ENCODE peak calls at places on chromosomes 7 and 10, in nine cellular contexts. One of them, this sample, is unnamed.

GRCh38 chr10:121926157-121926556 is 1.7 kb downstream of the ATE1 start:
- DNase-seq in A549: no peak
- DNase-seq in H9: no peak
- DNase-seq in naive thymus-derived CD4-positive, alpha-beta T cell: no peak
- DNase-seq in OCI-LY7: no peak
- DNase-seq in AG04450: no peak
- DNase-seq in upper lobe of right lung: no peak
- DNase-seq in colonic mucosa: no peak
- DNase-seq in gastrocnemius medialis: no peak
- DNase-seq in this sample: no peak

GRCh38 chr7:79570904-79571303 is 117.4 kb upstream of the MAGI2 start:
- DNase-seq in gastrocnemius medialis: no peak
- DNase-seq in upper lobe of right lung: no peak
- DNase-seq in colonic mucosa: no peak
- DNase-seq in A549: no peak
- DNase-seq in OCI-LY7: no peak
- DNase-seq in H9: no peak
- DNase-seq in AG04450: no peak
- DNase-seq in naive thymus-derived CD4-positive, alpha-beta T cell: no peak
- DNase-seq in this sample: no peak

GRCh38 chr7:36862685-36863375 is 138.5 kb upstream of the AOAH start:
- DNase-seq in OCI-LY7: no peak
- DNase-seq in naive thymus-derived CD4-positive, alpha-beta T cell: no peak
- DNase-seq in AG04450: no peak
- DNase-seq in upper lobe of right lung: no peak
- DNase-seq in gastrocnemius medialis: no peak
- DNase-seq in A549: no peak
- DNase-seq in colonic mucosa: no peak
- DNase-seq in H9: no peak
- DNase-seq in this sample: no peak

GRCh38 chr7:151110941-151111645 is 24.8 kb downstream of the AGAP3 start:
- DNase-seq in colonic mucosa: peak
- DNase-seq in H9: peak
- DNase-seq in OCI-LY7: peak
- DNase-seq in A549: peak
- DNase-seq in naive thymus-derived CD4-positive, alpha-beta T cell: peak
- DNase-seq in upper lobe of right lung: peak
- DNase-seq in AG04450: no peak
- DNase-seq in gastrocnemius medialis: peak
- DNase-seq in this sample: peak

GRCh38 chr7:98056580-98056979 is 50.1 kb upstream of the LMTK2 start:
- DNase-seq in upper lobe of right lung: no peak
- DNase-seq in naive thymus-derived CD4-positive, alpha-beta T cell: no peak
- DNase-seq in AG04450: no peak
- DNase-seq in OCI-LY7: no peak
- DNase-seq in gastrocnemius medialis: no peak
- DNase-seq in H9: no peak
- DNase-seq in A549: no peak
- DNase-seq in colonic mucosa: no peak
- DNase-seq in this sample: no peak

GRCh38 chr7:31744294-31744874 is 57.4 kb downstream of the PPP1R17 start:
- DNase-seq in AG04450: peak
- DNase-seq in colonic mucosa: peak
- DNase-seq in H9: peak
- DNase-seq in A549: peak
- DNase-seq in naive thymus-derived CD4-positive, alpha-beta T cell: no peak
- DNase-seq in OCI-LY7: peak
- DNase-seq in gastrocnemius medialis: peak
- DNase-seq in upper lobe of right lung: no peak
- DNase-seq in this sample: no peak

GRCh38 chr7:4665661-4666060 is 16.4 kb upstream of the FOXK1 start:
- DNase-seq in A549: peak
- DNase-seq in upper lobe of right lung: no peak
- DNase-seq in OCI-LY7: no peak
- DNase-seq in colonic mucosa: no peak
- DNase-seq in gastrocnemius medialis: no peak
- DNase-seq in H9: no peak
- DNase-seq in naive thymus-derived CD4-positive, alpha-beta T cell: no peak
- DNase-seq in AG04450: peak
- DNase-seq in this sample: no peak

GRCh38 chr10:14244147-14244546 is 86.6 kb downstream of the FRMD4A start:
- DNase-seq in colonic mucosa: no peak
- DNase-seq in naive thymus-derived CD4-positive, alpha-beta T cell: no peak
- DNase-seq in upper lobe of right lung: no peak
- DNase-seq in H9: peak
- DNase-seq in gastrocnemius medialis: no peak
- DNase-seq in A549: peak
- DNase-seq in AG04450: no peak
- DNase-seq in OCI-LY7: no peak
- DNase-seq in this sample: no peak

GRCh38 chr10:3467052-3467906 is 294.7 kb upstream of the PITRM1 start:
- DNase-seq in OCI-LY7: no peak
- DNase-seq in colonic mucosa: peak
- DNase-seq in H9: peak
- DNase-seq in gastrocnemius medialis: peak
- DNase-seq in AG04450: peak
- DNase-seq in upper lobe of right lung: peak
- DNase-seq in naive thymus-derived CD4-positive, alpha-beta T cell: no peak
- DNase-seq in A549: peak
- DNase-seq in this sample: no peak

GRCh38 chr7:26664735-26665420 is 199.5 kb downstream of the SKAP2 start:
- DNase-seq in naive thymus-derived CD4-positive, alpha-beta T cell: peak
- DNase-seq in H9: no peak
- DNase-seq in A549: no peak
- DNase-seq in OCI-LY7: peak
- DNase-seq in upper lobe of right lung: no peak
- DNase-seq in gastrocnemius medialis: no peak
- DNase-seq in AG04450: no peak
- DNase-seq in colonic mucosa: no peak
- DNase-seq in this sample: no peak

GRCh38 chr7:116802144-116802747 is 60.1 kb upstream of the CAPZA2 start:
- DNase-seq in A549: no peak
- DNase-seq in naive thymus-derived CD4-positive, alpha-beta T cell: no peak
- DNase-seq in colonic mucosa: no peak
- DNase-seq in AG04450: no peak
- DNase-seq in upper lobe of right lung: no peak
- DNase-seq in gastrocnemius medialis: no peak
- DNase-seq in H9: no peak
- DNase-seq in OCI-LY7: no peak
- DNase-seq in this sample: no peak

GRCh38 chr10:103111031-103111917 is 81.8 kb downstream of the NT5C2 start:
- DNase-seq in AG04450: no peak
- DNase-seq in H9: no peak
- DNase-seq in naive thymus-derived CD4-positive, alpha-beta T cell: no peak
- DNase-seq in colonic mucosa: no peak
- DNase-seq in upper lobe of right lung: no peak
- DNase-seq in gastrocnemius medialis: no peak
- DNase-seq in A549: no peak
- DNase-seq in OCI-LY7: no peak
- DNase-seq in this sample: no peak

GRCh38 chr7:137978464-137979237 is 23.2 kb downstream of the CREB3L2 start:
- DNase-seq in A549: peak
- DNase-seq in naive thymus-derived CD4-positive, alpha-beta T cell: no peak
- DNase-seq in H9: no peak
- DNase-seq in upper lobe of right lung: no peak
- DNase-seq in gastrocnemius medialis: peak
- DNase-seq in OCI-LY7: no peak
- DNase-seq in AG04450: peak
- DNase-seq in colonic mucosa: no peak
- DNase-seq in this sample: no peak

GRCh38 chr7:44982535-44982923 is 3.7 kb upstream of the MYO1G start:
- DNase-seq in AG04450: no peak
- DNase-seq in colonic mucosa: no peak
- DNase-seq in gastrocnemius medialis: no peak
- DNase-seq in naive thymus-derived CD4-positive, alpha-beta T cell: no peak
- DNase-seq in OCI-LY7: no peak
- DNase-seq in A549: no peak
- DNase-seq in H9: no peak
- DNase-seq in upper lobe of right lung: no peak
- DNase-seq in this sample: no peak

GRCh38 chr10:72087969-72088878 is at the start of gene SPOCK2:
- DNase-seq in H9: no peak
- DNase-seq in upper lobe of right lung: no peak
- DNase-seq in naive thymus-derived CD4-positive, alpha-beta T cell: peak
- DNase-seq in colonic mucosa: no peak
- DNase-seq in AG04450: no peak
- DNase-seq in gastrocnemius medialis: no peak
- DNase-seq in OCI-LY7: peak
- DNase-seq in A549: no peak
- DNase-seq in this sample: peak

GRCh38 chr10:58757352-58758071 is 244.8 kb downstream of the BICC1 start:
- DNase-seq in gastrocnemius medialis: no peak
- DNase-seq in A549: no peak
- DNase-seq in colonic mucosa: no peak
- DNase-seq in naive thymus-derived CD4-positive, alpha-beta T cell: no peak
- DNase-seq in upper lobe of right lung: no peak
- DNase-seq in AG04450: no peak
- DNase-seq in H9: no peak
- DNase-seq in OCI-LY7: no peak
- DNase-seq in this sample: no peak

GRCh38 chr10:58754419-58755180 is 241.9 kb downstream of the BICC1 start:
- DNase-seq in colonic mucosa: no peak
- DNase-seq in gastrocnemius medialis: no peak
- DNase-seq in AG04450: no peak
- DNase-seq in A549: no peak
- DNase-seq in OCI-LY7: no peak
- DNase-seq in naive thymus-derived CD4-positive, alpha-beta T cell: no peak
- DNase-seq in upper lobe of right lung: no peak
- DNase-seq in H9: no peak
- DNase-seq in this sample: no peak

GRCh38 chr10:58756126-58756525 is 243.5 kb downstream of the BICC1 start:
- DNase-seq in OCI-LY7: no peak
- DNase-seq in upper lobe of right lung: no peak
- DNase-seq in naive thymus-derived CD4-positive, alpha-beta T cell: no peak
- DNase-seq in AG04450: peak
- DNase-seq in colonic mucosa: no peak
- DNase-seq in gastrocnemius medialis: no peak
- DNase-seq in A549: no peak
- DNase-seq in H9: no peak
- DNase-seq in this sample: no peak

GRCh38 chr10:58753425-58753824 is 240.8 kb downstream of the BICC1 start:
- DNase-seq in upper lobe of right lung: no peak
- DNase-seq in AG04450: no peak
- DNase-seq in gastrocnemius medialis: no peak
- DNase-seq in H9: no peak
- DNase-seq in A549: no peak
- DNase-seq in naive thymus-derived CD4-positive, alpha-beta T cell: no peak
- DNase-seq in colonic mucosa: no peak
- DNase-seq in OCI-LY7: no peak
- DNase-seq in this sample: no peak

DNA sequence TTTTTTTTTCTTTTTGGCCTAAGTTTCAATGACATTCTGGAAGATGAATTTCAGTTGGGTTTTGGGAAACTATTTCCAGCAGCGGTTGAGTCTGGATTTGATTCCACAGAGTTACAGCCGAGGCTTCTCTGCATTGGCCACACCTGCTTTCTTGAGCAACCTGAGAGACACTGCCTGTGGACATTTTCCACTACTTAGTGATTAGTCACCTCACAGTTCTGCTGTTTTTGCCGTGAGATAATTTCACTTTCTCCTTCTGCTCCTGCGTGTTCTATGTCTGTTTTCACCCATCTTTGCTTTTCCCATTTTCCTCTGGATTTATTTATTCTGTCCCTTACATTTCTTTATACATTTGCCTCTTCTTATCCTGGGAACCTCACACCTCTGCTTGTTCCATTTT is 243.0 kb downstream of the BICC1 start:
- DNase-seq in colonic mucosa: no peak
- DNase-seq in H9: no peak
- DNase-seq in OCI-LY7: no peak
- DNase-seq in gastrocnemius medialis: peak
- DNase-seq in A549: peak
- DNase-seq in upper lobe of right lung: no peak
- DNase-seq in AG04450: peak
- DNase-seq in naive thymus-derived CD4-positive, alpha-beta T cell: no peak
- DNase-seq in this sample: no peak
- H3K27ac ChIP-seq in colonic mucosa: no peak
- H3K27ac ChIP-seq in H9: no peak
- H3K27ac ChIP-seq in OCI-LY7: no peak
- H3K27ac ChIP-seq in gastrocnemius medialis: peak
- H3K27ac ChIP-seq in A549: peak
- H3K27ac ChIP-seq in upper lobe of right lung: no peak
- H3K27ac ChIP-seq in AG04450: peak
- H3K27ac ChIP-seq in naive thymus-derived CD4-positive, alpha-beta T cell: no peak
- H3K27ac ChIP-seq in this sample: no peak

DNA sequence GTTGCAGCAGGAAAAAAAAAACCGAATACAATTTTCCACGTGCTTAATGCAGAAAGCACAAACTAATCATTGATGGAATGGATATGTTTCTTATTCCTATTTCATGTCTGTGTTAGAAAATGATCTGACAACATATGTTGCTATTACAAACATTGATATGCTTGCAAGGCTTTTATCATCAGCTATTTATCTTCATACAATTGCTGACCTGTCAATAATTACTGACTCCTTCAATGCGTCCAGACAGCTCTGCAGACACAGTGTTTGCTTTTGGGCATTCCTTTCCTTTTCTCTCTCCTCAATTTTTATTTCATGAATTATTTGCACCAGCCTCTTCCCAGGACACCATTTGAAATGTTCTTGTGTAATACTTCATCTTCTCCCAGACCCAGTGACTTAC is 246.2 kb downstream of the SEC23IP start:
- DNase-seq in gastrocnemius medialis: no peak
- DNase-seq in OCI-LY7: no peak
- DNase-seq in H9: no peak
- DNase-seq in colonic mucosa: no peak
- DNase-seq in upper lobe of right lung: no peak
- DNase-seq in AG04450: no peak
- DNase-seq in A549: no peak
- DNase-seq in naive thymus-derived CD4-positive, alpha-beta T cell: no peak
- DNase-seq in this sample: no peak
- H3K27ac ChIP-seq in gastrocnemius medialis: no peak
- H3K27ac ChIP-seq in OCI-LY7: no peak
- H3K27ac ChIP-seq in H9: no peak
- H3K27ac ChIP-seq in colonic mucosa: no peak
- H3K27ac ChIP-seq in upper lobe of right lung: no peak
- H3K27ac ChIP-seq in AG04450: no peak
- H3K27ac ChIP-seq in A549: no peak
- H3K27ac ChIP-seq in naive thymus-derived CD4-positive, alpha-beta T cell: no peak
- H3K27ac ChIP-seq in this sample: no peak

DNA sequence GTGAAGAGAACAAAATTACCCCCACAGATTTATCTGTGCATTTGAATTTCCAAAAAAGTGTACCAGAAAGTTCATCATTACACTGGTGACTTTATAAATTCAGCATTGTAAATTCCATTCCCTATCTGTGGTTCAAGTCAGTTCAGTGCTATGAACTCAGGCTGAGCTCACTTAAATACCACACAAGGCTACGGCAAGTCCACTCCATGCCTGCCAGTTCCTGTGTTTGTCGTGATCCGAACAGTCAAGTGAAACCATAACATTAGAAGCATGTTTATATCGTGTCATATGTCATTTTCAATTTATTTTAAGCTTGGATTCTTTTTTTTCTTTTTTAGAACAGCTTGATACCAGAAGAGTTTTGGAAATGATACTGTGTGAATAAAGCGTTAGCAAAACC is 14.8 kb downstream of the MBL2 start:
- DNase-seq in naive thymus-derived CD4-positive, alpha-beta T cell: no peak
- DNase-seq in colonic mucosa: no peak
- DNase-seq in OCI-LY7: no peak
- DNase-seq in gastrocnemius medialis: no peak
- DNase-seq in A549: no peak
- DNase-seq in AG04450: no peak
- DNase-seq in upper lobe of right lung: no peak
- DNase-seq in H9: no peak
- DNase-seq in this sample: no peak
- H3K27ac ChIP-seq in naive thymus-derived CD4-positive, alpha-beta T cell: no peak
- H3K27ac ChIP-seq in colonic mucosa: no peak
- H3K27ac ChIP-seq in OCI-LY7: no peak
- H3K27ac ChIP-seq in gastrocnemius medialis: no peak
- H3K27ac ChIP-seq in A549: no peak
- H3K27ac ChIP-seq in AG04450: no peak
- H3K27ac ChIP-seq in upper lobe of right lung: no peak
- H3K27ac ChIP-seq in H9: no peak
- H3K27ac ChIP-seq in this sample: no peak

GRCh38 chr10:123857616-123858015 is 34.0 kb downstream of the CPXM2 start:
- DNase-seq in naive thymus-derived CD4-positive, alpha-beta T cell: no peak
- DNase-seq in H9: no peak
- DNase-seq in colonic mucosa: no peak
- DNase-seq in A549: no peak
- DNase-seq in AG04450: no peak
- DNase-seq in gastrocnemius medialis: no peak
- DNase-seq in OCI-LY7: no peak
- DNase-seq in upper lobe of right lung: no peak
- DNase-seq in this sample: no peak
- H3K27ac ChIP-seq in naive thymus-derived CD4-positive, alpha-beta T cell: no peak
- H3K27ac ChIP-seq in H9: no peak
- H3K27ac ChIP-seq in colonic mucosa: no peak
- H3K27ac ChIP-seq in A549: no peak
- H3K27ac ChIP-seq in AG04450: no peak
- H3K27ac ChIP-seq in gastrocnemius medialis: no peak
- H3K27ac ChIP-seq in OCI-LY7: no peak
- H3K27ac ChIP-seq in upper lobe of right lung: no peak
- H3K27ac ChIP-seq in this sample: no peak